ENCODE peak calls at places on chromosome 18, in seven cellular contexts. C, Y, K, W, P, O and A are unnamed samples.
A peak's percentile ranks its signal among the peaks of the same experiment; 100 is the strongest.

GRCh38 chr18:37309059-37309458 is 256.5 kb downstream of the CELF4 start:
- DNase-seq in C (no peak), Y (no peak), K (no peak), W (no peak), P (no peak), O (no peak), A (no peak)

GRCh38 chr18:76803814-76804213 is 18.5 kb upstream of the ZNF236 start:
- DNase-seq in C (peak; percentile 58), Y (peak; percentile 66), K (peak; percentile 57), W (no peak), P (peak; percentile 55), O (peak; percentile 74), A (peak; percentile 46)

GRCh38 chr18:22185298-22185697 is 15.9 kb downstream of the GATA6 start:
- DNase-seq in C (no peak), Y (no peak), K (no peak), W (no peak), P (no peak), O (no peak), A (no peak)

GRCh38 chr18:67600781-67601180 is 84.3 kb upstream of the DSEL start:
- DNase-seq in C (no peak), Y (no peak), K (no peak), W (no peak), P (no peak), O (no peak), A (no peak)

GRCh38 chr18:51082571-51083264 is 52.7 kb downstream of the SMAD4 start:
- DNase-seq in C (no peak), Y (no peak), K (peak; percentile 29), W (no peak), P (no peak), O (peak; percentile 18), A (no peak)

GRCh38 chr18:21742323-21742687 is 1.7 kb downstream of the MIB1 start:
- DNase-seq in C (no peak), Y (no peak), K (no peak), W (no peak), P (no peak), O (no peak), A (no peak)

GRCh38 chr18:45384137-45384998 is 230.9 kb upstream of the SLC14A2 start:
- DNase-seq in C (no peak), Y (no peak), K (peak; percentile 27), W (peak; percentile 31), P (peak; percentile 9), O (peak; percentile 38), A (peak; percentile 34)

GRCh38 chr18:55096261-55097026 is 137.2 kb upstream of the CCDC68 start:
- DNase-seq in C (no peak), Y (no peak), K (peak; percentile 83), W (peak; percentile 85), P (peak; percentile 22), O (peak; percentile 19), A (no peak)

GRCh38 chr18:12606592-12607315 is 51.2 kb downstream of the SPIRE1 start:
- DNase-seq in C (no peak), Y (no peak), K (no peak), W (no peak), P (no peak), O (no peak), A (no peak)

GRCh38 chr18:57586243-57587049 is at the start of gene FECH:
- DNase-seq in C (peak; percentile 91), Y (peak; percentile 56), K (peak; percentile 28), W (no peak), P (peak; percentile 40), O (peak; percentile 89), A (peak; percentile 70)

GRCh38 chr18:24530630-24531111 is 70.2 kb downstream of the HRH4 start:
- DNase-seq in C (no peak), Y (no peak), K (peak; percentile 8), W (peak; percentile 47), P (no peak), O (no peak), A (no peak)

GRCh38 chr18:75612491-75612890 is 185.0 kb upstream of the SMIM21 start:
- DNase-seq in C (no peak), Y (no peak), K (no peak), W (no peak), P (no peak), O (no peak), A (no peak)

GRCh38 chr18:12637901-12638633 is 19.8 kb downstream of the SPIRE1 start:
- DNase-seq in C (no peak), Y (no peak), K (peak; percentile 12), W (no peak), P (no peak), O (no peak), A (no peak)

GRCh38 chr18:41645600-41646360 is 309.3 kb upstream of the PIK3C3 start:
- DNase-seq in C (no peak), Y (no peak), K (no peak), W (no peak), P (no peak), O (no peak), A (no peak)

DNA sequence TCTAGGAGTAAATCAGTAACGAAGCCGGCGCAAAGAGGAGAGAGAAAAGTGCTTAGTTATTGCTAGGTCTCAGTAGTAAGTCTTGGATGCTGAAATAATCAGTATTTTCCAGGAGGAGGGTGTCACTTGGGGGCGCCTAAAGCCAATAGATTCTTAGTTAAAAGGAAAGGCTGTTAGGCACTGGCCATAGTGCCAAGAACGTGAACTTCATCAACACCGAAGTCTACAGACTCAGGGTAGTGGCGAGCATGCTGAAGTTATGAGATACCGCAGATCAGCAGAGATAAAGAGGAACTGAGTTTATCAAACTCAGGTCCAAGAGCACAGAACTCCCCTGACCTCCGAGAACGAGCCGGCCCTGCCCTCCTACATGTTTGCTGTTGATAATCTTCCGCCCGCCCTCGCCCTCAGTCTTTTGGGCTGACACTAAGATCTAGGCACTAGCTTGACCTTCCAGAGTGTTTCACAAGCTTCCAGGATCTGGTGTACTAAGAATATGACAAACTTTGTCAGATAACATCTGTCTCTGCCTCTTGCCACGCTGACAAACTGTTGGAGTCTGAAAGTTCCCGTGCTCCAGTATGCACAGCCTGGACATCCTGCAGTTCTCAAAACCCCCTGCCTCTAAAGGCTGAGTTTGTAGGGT is 49.2 kb downstream of the CYB5A start:
- DNase-seq in C (peak; percentile 73), Y (no peak), K (no peak), W (no peak), P (no peak), O (no peak), A (no peak)
- TF ChIP-seq CTCF in C (no peak), Y (no peak), K (no peak), W (no peak), P (peak; percentile 24), O (peak; percentile 7), A (no peak)

GRCh38 chr18:79379931-79380815 is 15.6 kb upstream of the NFATC1 start:
- DNase-seq in C (no peak), Y (no peak), K (no peak), W (no peak), P (no peak), O (no peak), A (no peak)

GRCh38 chr18:79377187-79377891 is 18.4 kb upstream of the NFATC1 start:
- DNase-seq in C (no peak), Y (no peak), K (no peak), W (no peak), P (no peak), O (no peak), A (no peak)

GRCh38 chr18:79378416-79379250 is 17.1 kb upstream of the NFATC1 start:
- DNase-seq in C (peak; percentile 75), Y (peak; percentile 78), K (peak; percentile 75), W (no peak), P (peak; percentile 48), O (peak; percentile 89), A (peak; percentile 75)

GRCh38 chr18:79380816-79381806 is 14.6 kb upstream of the NFATC1 start:
- DNase-seq in C (no peak), Y (peak; percentile 50), K (no peak), W (no peak), P (peak; percentile 50), O (peak; percentile 87), A (peak; percentile 63)

DNA sequence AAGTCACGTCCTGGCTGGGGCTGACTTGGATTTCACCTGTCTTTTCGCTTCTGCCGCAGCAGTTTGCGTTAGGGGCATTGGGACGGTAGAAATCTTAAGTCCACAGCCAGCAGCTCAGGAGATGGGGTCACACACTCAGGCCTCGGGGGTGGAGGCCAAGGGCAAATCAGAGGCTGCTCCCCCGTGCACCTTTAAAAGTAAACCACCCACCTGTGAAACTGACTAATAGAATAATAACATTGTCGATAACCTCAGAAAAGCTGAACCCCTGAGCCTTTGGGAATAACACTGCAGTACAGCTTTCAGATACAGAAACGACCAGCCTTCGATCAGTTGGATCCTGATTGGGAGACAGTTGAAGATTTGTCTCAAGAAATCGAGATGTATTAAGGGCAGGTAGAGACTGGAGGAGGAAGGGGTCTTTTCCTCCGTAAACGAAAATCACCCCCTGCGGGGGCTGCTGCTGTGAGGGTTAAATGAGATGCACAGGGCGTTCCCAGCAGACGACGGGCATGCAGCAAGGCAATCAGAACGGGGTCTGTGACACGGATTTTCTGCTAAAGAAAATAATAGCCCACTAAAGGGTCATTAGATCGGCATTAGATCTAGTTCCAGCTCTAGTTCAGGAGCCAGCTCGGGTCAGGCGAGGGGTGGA is 16.4 kb upstream of the NFATC1 start:
- DNase-seq in C (no peak), Y (no peak), K (no peak), W (no peak), P (no peak), O (no peak), A (no peak)
- TF ChIP-seq CTCF in C (no peak), Y (no peak), K (no peak), W (no peak), P (no peak), O (no peak), A (no peak)

DNA sequence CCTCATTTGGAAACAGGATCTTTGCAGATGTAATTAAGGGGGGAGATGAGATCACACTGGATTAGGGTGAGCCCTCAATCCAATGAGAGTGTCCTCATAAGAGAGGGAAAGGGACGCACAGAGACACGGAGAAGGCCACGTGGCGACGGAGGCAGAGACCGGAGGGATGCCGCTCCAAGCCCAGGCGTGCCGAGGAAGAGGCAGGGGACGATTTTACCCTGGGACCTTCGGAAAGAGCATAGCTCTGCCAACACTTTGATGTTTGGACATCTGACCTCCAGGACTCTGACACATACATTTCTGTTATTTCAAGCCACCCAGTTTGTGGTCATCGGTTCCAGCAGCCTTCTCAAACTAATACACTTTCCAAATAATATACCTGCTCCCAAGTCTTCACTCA is 84.4 kb upstream of the ZCCHC2 start:
- DNase-seq in C (peak; percentile 56), Y (no peak), K (no peak), W (no peak), P (no peak), O (no peak), A (no peak)
- TF ChIP-seq CTCF in C (no peak), Y (no peak), K (no peak), W (no peak), P (no peak), O (no peak), A (no peak)

GRCh38 chr18:48913201-48913600 is 37.6 kb downstream of the SMAD7 start:
- DNase-seq in C (no peak), Y (peak; percentile 54), K (no peak), W (no peak), P (no peak), O (no peak), A (no peak)
- TF ChIP-seq CTCF in C (peak; percentile 41), Y (peak; percentile 41), K (peak; percentile 46), W (peak; percentile 14), P (peak; percentile 24), O (peak; percentile 35), A (no peak)

DNA sequence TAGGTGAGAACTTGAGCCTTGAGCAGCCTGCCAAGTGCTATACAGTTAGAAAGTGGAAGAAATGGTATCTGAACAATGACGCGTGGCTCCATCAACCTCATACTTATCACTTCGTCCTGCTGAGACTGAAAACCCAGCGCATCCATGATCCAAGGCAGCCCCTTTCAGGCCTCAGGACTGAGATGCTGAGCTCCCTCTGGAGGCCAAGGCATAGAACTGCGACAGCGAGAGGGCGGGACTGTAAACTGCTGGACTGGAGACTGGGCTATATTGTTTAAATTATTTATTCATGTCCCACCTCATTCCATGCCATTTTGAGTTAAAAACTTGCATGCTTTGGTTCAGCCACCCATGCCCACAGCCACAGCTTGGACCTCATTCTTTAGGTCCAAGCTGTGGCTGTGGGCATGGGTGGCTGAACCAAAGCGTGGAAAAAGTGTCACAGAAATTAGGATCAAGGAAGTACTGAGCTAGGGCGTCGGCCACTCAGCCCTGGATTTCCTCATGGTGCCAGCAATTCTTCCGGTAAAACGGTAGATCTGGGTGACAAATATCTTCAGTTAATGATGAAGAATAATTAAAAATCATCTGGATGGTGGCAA is 195.5 kb downstream of the L3MBTL4 start:
- DNase-seq in C (no peak), Y (no peak), K (peak; percentile 49), W (peak; percentile 20), P (peak; percentile 2), O (no peak), A (no peak)
- TF ChIP-seq CTCF in C (peak; percentile 40), Y (no peak), K (peak; percentile 98), W (peak; percentile 82), P (peak; percentile 15), O (peak; percentile 65), A (peak; percentile 20)